ENCODE peak calls at places on chromosomes 6 and 20, in six cellular contexts. W is endothelial cell, E is cardiac fibroblast, B is nephron progenitor cell, V is upper lobe of right lung, I is OCI-LY7. M is an unnamed sample.

GRCh38 chr6:33251390-33252012 is 20.2 kb downstream of the VPS52 start:
- DNase-seq in W (no peak), E (no peak), B (no peak), V (no peak), I (no peak), M (no peak)

GRCh38 chr6:35844290-35844689 is 39.1 kb downstream of the LHFPL5 start:
- DNase-seq in W (no peak), E (no peak), B (no peak), V (no peak), I (no peak), M (no peak)

GRCh38 chr6:166691199-166691598 is 64.1 kb upstream of the RPS6KA2 start:
- DNase-seq in W (no peak), E (peak; percentile 25), B (no peak), V (peak; percentile 64), I (no peak), M (no peak)

GRCh38 chr6:152552616-152553209 is 84.4 kb downstream of the SYNE1 start:
- DNase-seq in W (peak; percentile 72), E (peak; percentile 86), B (peak; percentile 70), V (peak; percentile 74), I (peak; percentile 74), M (peak; percentile 34)

GRCh38 chr6:79250107-79250514 is 15.6 kb upstream of the HMGN3 start:
- DNase-seq in W (no peak), E (no peak), B (no peak), V (no peak), I (peak; percentile 33), M (peak; percentile 34)

GRCh38 chr20:18943542-18943941 is 130.0 kb downstream of the SCP2D1 start:
- DNase-seq in W (no peak), E (no peak), B (no peak), V (no peak), I (no peak), M (no peak)

GRCh38 chr6:84065718-84066290 is 32.2 kb downstream of the MRAP2 start:
- DNase-seq in W (no peak), E (peak; percentile 76), B (no peak), V (no peak), I (no peak), M (no peak)

GRCh38 chr6:43699564-43700186 is 12.1 kb upstream of the MRPS18A start:
- DNase-seq in W (no peak), E (peak; percentile 67), B (no peak), V (no peak), I (no peak), M (no peak)

GRCh38 chr20:41330343-41330720 is 10.3 kb upstream of the LPIN3 start:
- DNase-seq in W (no peak), E (peak; percentile 64), B (no peak), V (no peak), I (no peak), M (no peak)

GRCh38 chr6:90120327-90120726 is 176.3 kb downstream of the BACH2 start:
- DNase-seq in W (no peak), E (no peak), B (no peak), V (no peak), I (no peak), M (no peak)

GRCh38 chr6:47836046-47836445 is 54.2 kb downstream of the OPN5 start:
- DNase-seq in W (no peak), E (no peak), B (no peak), V (no peak), I (no peak), M (peak; percentile 7)

GRCh38 chr6:16276991-16277981 is 38.9 kb downstream of the GMPR start:
- DNase-seq in W (peak; percentile 66), E (peak; percentile 89), B (peak; percentile 66), V (peak; percentile 75), I (peak; percentile 7), M (peak; percentile 50)

GRCh38 chr6:21193790-21194189 is 399.8 kb upstream of the SOX4 start:
- DNase-seq in W (no peak), E (no peak), B (no peak), V (no peak), I (no peak), M (no peak)

GRCh38 chr6:14130431-14131075 is 13.0 kb downstream of the CD83 start:
- DNase-seq in W (no peak), E (no peak), B (peak; percentile 27), V (no peak), I (no peak), M (no peak)

GRCh38 chr6:162363757-162364156 is 363.8 kb downstream of the PRKN start:
- DNase-seq in W (no peak), E (peak; percentile 17), B (no peak), V (no peak), I (no peak), M (no peak)

GRCh38 chr6:128364766-128365519 is 155.5 kb downstream of the PTPRK start:
- DNase-seq in W (no peak), E (no peak), B (no peak), V (no peak), I (no peak), M (no peak)

GRCh38 chr6:91646649-91647048 is 1059.8 kb upstream of the MAP3K7 start:
- DNase-seq in W (no peak), E (no peak), B (no peak), V (no peak), I (no peak), M (no peak)

GRCh38 chr6:32973934-32974333 is 5.5 kb downstream of the BRD2 start:
- DNase-seq in W (no peak), E (peak; percentile 69), B (no peak), V (no peak), I (peak; percentile 45), M (no peak)

GRCh38 chr20:15596220-15596875 is 976.9 kb downstream of the KIF16B start:
- DNase-seq in W (no peak), E (no peak), B (no peak), V (no peak), I (no peak), M (no peak)

GRCh38 chr6:143878272-143878760 is 14.0 kb downstream of the ZC2HC1B start:
- DNase-seq in W (no peak), E (peak; percentile 10), B (no peak), V (no peak), I (no peak), M (no peak)

GRCh38 chr20:44600758-44601562 is 18.6 kb downstream of the PKIG start:
- DNase-seq in W (no peak), E (peak; percentile 61), B (no peak), V (no peak), I (no peak), M (no peak)

GRCh38 chr20:35226775-35227681 is 538 bp downstream of the MMP24 start:
- DNase-seq in W (peak; percentile 79), E (peak; percentile 34), B (peak; percentile 93), V (peak; percentile 76), I (peak; percentile 10), M (peak; percentile 41)

GRCh38 chr6:114080891-114081510 is 110.1 kb upstream of the HDAC2 start:
- DNase-seq in W (no peak), E (peak; percentile 13), B (no peak), V (no peak), I (no peak), M (no peak)

GRCh38 chr6:77034161-77034560 is 429.1 kb downstream of the HTR1B start:
- DNase-seq in W (peak; percentile 8), E (peak; percentile 94), B (no peak), V (no peak), I (no peak), M (no peak)

GRCh38 chr6:70846207-70846835 is 110.5 kb downstream of the B3GAT2 start:
- DNase-seq in W (no peak), E (no peak), B (no peak), V (no peak), I (no peak), M (no peak)

GRCh38 chr6:104969785-104970581 is 13.1 kb downstream of the LIN28B start:
- DNase-seq in W (no peak), E (no peak), B (no peak), V (no peak), I (no peak), M (no peak)

GRCh38 chr6:150231456-150231855 is 88.6 kb downstream of the PPP1R14C start:
- DNase-seq in W (no peak), E (peak; percentile 23), B (no peak), V (no peak), I (no peak), M (no peak)

GRCh38 chr6:162999575-163000285 is 272.0 kb downstream of the PACRG start:
- DNase-seq in W (no peak), E (peak; percentile 52), B (no peak), V (no peak), I (no peak), M (no peak)

GRCh38 chr6:136095961-136096360 is 154.2 kb downstream of the MTFR2 start:
- DNase-seq in W (no peak), E (peak; percentile 70), B (no peak), V (no peak), I (no peak), M (no peak)

GRCh38 chr6:54031194-54031593 is 80.0 kb upstream of the MLIP start:
- DNase-seq in W (no peak), E (no peak), B (no peak), V (no peak), I (no peak), M (no peak)
- TF ChIP-seq CTCF in W (no peak), E (no peak), B (no peak), V (no peak), I (no peak), M (no peak)

DNA sequence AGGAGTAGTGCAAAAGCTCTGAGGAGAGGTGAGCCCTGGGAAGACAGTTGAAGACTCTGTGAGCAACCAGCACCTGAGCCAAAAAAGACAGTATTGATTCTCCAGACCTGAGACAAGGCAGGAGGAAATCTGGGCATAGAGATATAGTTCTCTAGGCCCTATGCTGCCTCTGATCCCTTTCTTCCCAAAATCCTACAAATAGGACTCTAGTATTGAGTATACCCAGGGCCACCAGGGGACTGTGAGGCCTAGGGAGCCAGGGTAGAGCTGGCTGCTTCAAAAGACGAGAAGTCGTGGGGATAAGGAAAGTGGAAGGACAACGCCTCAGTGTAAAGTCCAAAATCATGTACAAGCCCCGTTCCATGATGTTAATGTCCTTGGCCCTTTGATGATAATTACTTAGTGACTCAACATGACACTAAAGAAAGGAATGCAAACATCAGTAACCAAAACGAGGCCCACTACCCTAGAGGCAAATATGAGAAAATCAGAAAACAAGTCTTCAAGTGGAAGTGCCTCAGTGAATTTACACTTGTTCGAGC is 197.3 kb upstream of the PROKR2 start:
- DNase-seq in W (no peak), E (peak; percentile 48), B (no peak), V (no peak), I (no peak), M (no peak)
- TF ChIP-seq CTCF in W (no peak), E (no peak), B (no peak), V (no peak), I (no peak), M (no peak)

DNA sequence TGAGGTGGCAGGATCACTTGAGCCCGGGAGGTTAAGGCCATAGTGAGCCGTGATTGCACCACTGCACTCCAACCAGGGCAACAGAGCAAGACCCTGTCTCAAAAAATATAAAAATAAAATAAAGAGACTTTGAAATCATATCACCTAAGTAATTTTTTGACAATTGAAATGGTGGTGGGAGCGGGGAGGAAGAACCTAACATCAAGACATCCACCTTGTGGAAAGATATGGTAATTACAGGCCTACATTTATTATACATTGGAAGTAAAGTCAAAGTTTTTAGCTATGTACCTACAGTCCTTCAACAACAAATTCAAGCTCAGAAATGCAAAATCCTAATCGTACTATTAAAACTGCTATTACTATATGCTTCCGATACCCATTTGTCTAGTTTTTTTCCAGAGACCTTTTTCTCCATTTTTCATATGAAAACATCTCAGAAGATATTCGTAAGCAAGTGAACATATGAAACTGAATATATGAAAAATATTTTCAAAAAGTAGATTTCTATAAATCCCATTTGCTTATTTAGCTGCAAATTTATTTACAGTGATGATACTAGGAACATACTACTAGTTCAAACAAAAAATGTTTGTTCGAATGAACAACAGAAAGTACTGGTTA is 83.3 kb downstream of the SYCP2 start:
- DNase-seq in W (no peak), E (peak; percentile 63), B (no peak), V (no peak), I (peak; percentile 45), M (no peak)
- TF ChIP-seq CTCF in W (peak; percentile 85), E (peak; percentile 57), B (peak; percentile 50), V (peak; percentile 70), I (peak; percentile 74), M (peak; percentile 45)

GRCh38 chr20:20174089-20174835 is 121.9 kb downstream of the CFAP61 start:
- DNase-seq in W (no peak), E (no peak), B (no peak), V (no peak), I (no peak), M (no peak)
- TF ChIP-seq CTCF in W (no peak), E (no peak), B (no peak), V (no peak), I (no peak), M (no peak)